ENCODE peak calls at places on chromosomes 5 and 9, in eight cellular contexts. F is breast epithelium; Z is PC-9; D is tibial artery; Q is CD8-positive, alpha-beta T cell; E is psoas muscle; U is A549; L is H9. C is an unnamed sample. For H3K4me1, the result is how much of the 10 kb centered on the place peaks cover.

GRCh38 chr9:17625644-17626388 is 47.0 kb downstream of the SH3GL2 start:
- DNase-seq in F (no peak), Z (no peak), D (no peak), Q (no peak), E (no peak), U (no peak), L (no peak), C (no peak)

GRCh38 chr9:97315550-97315949 is 8.1 kb downstream of the CCDC180 start:
- DNase-seq in F (no peak), Z (no peak), D (no peak), Q (no peak), E (no peak), U (no peak), L (no peak), C (no peak)

GRCh38 chr5:96968074-96968473 is 32.2 kb downstream of the LNPEP start:
- DNase-seq in F (no peak), Z (no peak), D (no peak), Q (no peak), E (no peak), U (no peak), L (no peak), C (no peak)

GRCh38 chr9:90099262-90099982 is 494.6 kb downstream of the GADD45G start:
- DNase-seq in F (no peak), Z (no peak), D (no peak), Q (no peak), E (no peak), U (peak), L (no peak), C (no peak)

GRCh38 chr9:32011049-32011448 is 373.4 kb upstream of the ACO1 start:
- DNase-seq in F (no peak), Z (no peak), D (no peak), Q (no peak), E (no peak), U (peak), L (no peak), C (no peak)

GRCh38 chr9:68458918-68459317 is 81.8 kb downstream of the TMEM252 start:
- DNase-seq in F (no peak), Z (no peak), D (no peak), Q (no peak), E (no peak), U (peak), L (no peak), C (no peak)

GRCh38 chr9:96383165-96383939 is at the start of gene SLC35D2:
- DNase-seq in F (peak), Z (peak), D (peak), Q (peak), E (peak), U (peak), L (peak), C (peak)

GRCh38 chr9:5395428-5395827 is 42.3 kb downstream of the PLGRKT start:
- DNase-seq in F (no peak), Z (no peak), D (no peak), Q (no peak), E (no peak), U (no peak), L (no peak), C (no peak)

GRCh38 chr5:13944564-13945195 is at the start of gene DNAH5:
- DNase-seq in F (no peak), Z (no peak), D (no peak), Q (no peak), E (no peak), U (no peak), L (no peak), C (no peak)

GRCh38 chr9:130933114-130934046 is 5.7 kb downstream of the FIBCD1 start:
- DNase-seq in F (no peak), Z (peak), D (no peak), Q (no peak), E (peak), U (no peak), L (no peak), C (no peak)

GRCh38 chr9:120877276-120878034 is 467 bp upstream of the PHF19 start:
- DNase-seq in F (no peak), Z (peak), D (peak), Q (peak), E (peak), U (peak), L (peak), C (no peak)

GRCh38 chr9:86093788-86094555 is 5.4 kb downstream of the GOLM1 start:
- DNase-seq in F (peak), Z (peak), D (no peak), Q (no peak), E (no peak), U (peak), L (no peak), C (peak)

GRCh38 chr5:58462154-58462553 is 2.3 kb upstream of the PLK2 start:
- DNase-seq in F (no peak), Z (no peak), D (no peak), Q (no peak), E (no peak), U (peak), L (no peak), C (no peak)

GRCh38 chr5:14410068-14410941 is 171.3 kb upstream of the OTULINL start:
- DNase-seq in F (no peak), Z (no peak), D (no peak), Q (no peak), E (no peak), U (no peak), L (no peak), C (no peak)

GRCh38 chr5:15021286-15022046 is 149.9 kb upstream of the ANKH start:
- DNase-seq in F (no peak), Z (no peak), D (no peak), Q (no peak), E (no peak), U (no peak), L (no peak), C (no peak)

GRCh38 chr9:137461316-137461662 is 2.2 kb upstream of the NSMF start:
- DNase-seq in F (no peak), Z (no peak), D (no peak), Q (no peak), E (peak), U (no peak), L (no peak), C (no peak)

GRCh38 chr5:142295084-142295758 is 29.6 kb downstream of the SPRY4 start:
- DNase-seq in F (no peak), Z (no peak), D (no peak), Q (no peak), E (no peak), U (no peak), L (peak), C (no peak)

GRCh38 chr9:1535599-1535998 is 479.5 kb upstream of the SMARCA2 start:
- DNase-seq in F (no peak), Z (no peak), D (no peak), Q (no peak), E (no peak), U (no peak), L (no peak), C (no peak)

GRCh38 chr5:129963359-129963758 is 59.1 kb downstream of the CHSY3 start:
- DNase-seq in F (no peak), Z (no peak), D (no peak), Q (no peak), E (peak), U (no peak), L (no peak), C (no peak)

GRCh38 chr5:34563951-34564705 is 92.0 kb upstream of the RAI14 start:
- DNase-seq in F (no peak), Z (peak), D (no peak), Q (no peak), E (no peak), U (no peak), L (no peak), C (no peak)

GRCh38 chr5:179345429-179346321 is at the start of gene ADAMTS2:
- DNase-seq in F (no peak), Z (no peak), D (peak), Q (no peak), E (peak), U (no peak), L (peak), C (peak)

GRCh38 chr5:61626639-61627282 is 294.7 kb downstream of the ZSWIM6 start:
- DNase-seq in F (no peak), Z (no peak), D (no peak), Q (no peak), E (no peak), U (no peak), L (no peak), C (no peak)

GRCh38 chr5:158430166-158430828 is 571.4 kb upstream of the CLINT1 start:
- DNase-seq in F (no peak), Z (no peak), D (no peak), Q (no peak), E (no peak), U (no peak), L (no peak), C (no peak)

GRCh38 chr9:109456811-109457210 is 41.3 kb downstream of the PTPN3 start:
- DNase-seq in F (no peak), Z (no peak), D (no peak), Q (no peak), E (no peak), U (no peak), L (no peak), C (no peak)

GRCh38 chr9:137371966-137372651 is 50.9 kb downstream of the EXD3 start:
- DNase-seq in F (no peak), Z (no peak), D (no peak), Q (no peak), E (peak), U (no peak), L (peak), C (no peak)

GRCh38 chr5:138032028-138032571 is 779 bp downstream of the FAM13B start:
- DNase-seq in F (peak), Z (peak), D (peak), Q (no peak), E (peak), U (no peak), L (peak), C (peak)

GRCh38 chr5:96120120-96120519 is 158.5 kb upstream of the ELL2 start:
- DNase-seq in F (no peak), Z (no peak), D (no peak), Q (no peak), E (no peak), U (no peak), L (no peak), C (no peak)

GRCh38 chr5:149785341-149785740 is 55.2 kb downstream of the PPARGC1B start:
- DNase-seq in F (no peak), Z (no peak), D (no peak), Q (no peak), E (no peak), U (no peak), L (no peak), C (no peak)

GRCh38 chr5:149781612-149782011 is 51.5 kb downstream of the PPARGC1B start:
- DNase-seq in F (no peak), Z (no peak), D (no peak), Q (no peak), E (no peak), U (no peak), L (no peak), C (no peak)

GRCh38 chr5:149782018-149782899 is 52.1 kb downstream of the PPARGC1B start:
- DNase-seq in F (no peak), Z (no peak), D (no peak), Q (no peak), E (no peak), U (no peak), L (no peak), C (no peak)

GRCh38 chr5:149780043-149780737 is 50.1 kb downstream of the PPARGC1B start:
- DNase-seq in F (no peak), Z (peak), D (no peak), Q (no peak), E (peak), U (no peak), L (no peak), C (no peak)

GRCh38 chr5:149782900-149783586 is 52.9 kb downstream of the PPARGC1B start:
- DNase-seq in F (no peak), Z (no peak), D (no peak), Q (no peak), E (no peak), U (no peak), L (no peak), C (no peak)
- H3K4me1 ChIP-seq in F (under half), Z (under half), D (under half), Q (under half), E (under half), U (under half), L (under half), C (under half)

GRCh38 chr5:140548791-140549190 is 1.3 kb downstream of the EIF4EBP3 start:
- DNase-seq in F (no peak), Z (no peak), D (no peak), Q (no peak), E (no peak), U (no peak), L (no peak), C (no peak)
- H3K27ac ChIP-seq in F (peak), Z (peak), D (peak), Q (peak), E (peak), U (no peak), L (no peak), C (peak)

GRCh38 chr5:167030500-167031120 is 1260.8 kb upstream of the WWC1 start:
- DNase-seq in F (no peak), Z (no peak), D (no peak), Q (no peak), E (no peak), U (peak), L (peak), C (no peak)
- TF ChIP-seq CTCF in F (no peak), Z (peak), D (no peak), Q (no peak), E (no peak), U (peak), L (peak), C (no peak)

DNA sequence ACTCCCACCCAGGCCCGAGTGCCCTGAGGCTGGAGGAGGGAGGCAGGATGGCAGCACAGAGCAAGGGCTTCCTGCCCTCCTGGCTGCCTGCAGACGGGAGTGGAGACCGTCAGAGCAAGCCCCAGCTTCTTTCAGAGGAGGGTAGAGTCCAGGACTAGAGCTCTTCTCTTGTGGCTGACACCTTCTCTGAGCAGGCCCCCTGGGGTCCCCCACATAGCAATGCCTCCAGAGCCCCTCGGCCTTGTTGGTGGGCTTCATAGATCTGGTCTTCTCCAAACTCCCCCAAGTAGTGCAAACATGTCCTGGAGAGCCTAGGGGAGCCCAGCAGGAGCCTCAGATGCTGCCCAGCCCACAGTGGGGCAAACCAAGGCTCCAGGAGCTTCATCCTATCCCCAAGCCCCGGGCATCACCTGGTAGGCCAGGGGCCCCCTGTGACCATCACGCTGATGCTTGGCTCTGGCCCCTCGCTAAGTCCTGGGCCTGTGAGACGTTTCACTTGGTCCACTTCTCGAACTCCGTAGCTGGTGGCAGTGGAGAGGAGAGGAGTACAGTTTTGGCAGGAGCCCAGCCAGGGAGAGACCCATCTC is 2.0 kb downstream of the MZB1 start:
- DNase-seq in F (no peak), Z (no peak), D (no peak), Q (no peak), E (no peak), U (no peak), L (no peak), C (no peak)
- H3K4me1 ChIP-seq in F (under half), Z (half or more), D (under half), Q (under half), E (under half), U (half or more), L (under half), C (under half)

DNA sequence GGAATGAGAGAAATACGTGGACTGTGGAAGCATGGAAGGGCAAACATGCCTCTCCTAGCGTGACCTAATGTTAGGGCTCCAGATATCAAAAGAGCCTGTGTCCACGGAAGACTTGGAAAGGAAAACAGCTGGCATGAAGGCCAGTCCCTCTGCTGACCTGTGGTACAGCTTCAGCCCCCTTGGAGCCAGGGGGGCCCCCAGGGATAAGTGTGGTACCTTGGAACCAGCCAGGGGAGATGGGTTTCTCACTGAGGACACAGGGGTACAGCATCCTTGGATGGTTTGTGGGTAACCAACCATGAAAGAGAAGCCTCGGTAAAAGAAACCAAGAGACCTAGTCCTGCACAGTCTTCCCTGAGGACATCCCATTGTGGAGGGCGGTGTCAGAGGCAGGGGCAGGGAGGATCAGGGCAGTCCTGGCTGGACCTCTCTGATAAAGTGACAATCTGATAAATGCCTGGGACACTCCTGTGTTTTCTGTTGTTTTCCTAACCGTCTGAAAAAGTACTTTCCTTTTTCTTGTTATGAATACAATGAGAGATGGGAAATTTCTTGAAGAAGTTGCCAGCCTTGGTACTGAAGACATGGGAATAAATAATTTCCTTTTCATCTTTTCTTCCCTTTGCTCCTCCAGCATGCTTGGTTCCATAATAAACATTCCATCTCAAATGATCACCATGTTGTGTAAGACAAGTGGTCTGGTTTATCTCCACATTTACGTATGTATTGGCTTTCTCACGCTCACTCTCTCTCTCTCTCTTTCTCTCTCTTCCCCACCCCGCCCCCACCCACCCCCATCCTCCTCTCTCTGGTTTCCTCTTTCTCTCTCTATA is 102.2 kb downstream of the SUSD1 start:
- DNase-seq in F (no peak), Z (peak), D (no peak), Q (no peak), E (no peak), U (peak), L (no peak), C (no peak)
- H3K27ac ChIP-seq in F (no peak), Z (peak), D (no peak), Q (no peak), E (peak), U (peak), L (no peak), C (no peak)

C was measured in lung.